ENCODE peak calls at places on chromosomes 12 and 14, in six cellular contexts. T is A549, A is tibial nerve, S is suprapubic skin, M is ovary, Z is stomach. C is an unnamed sample.
A peak's percentile ranks its signal among the peaks of the same experiment; 100 is the strongest.

GRCh38 chr14:53851394-53852056 is 105.1 kb downstream of the BMP4 start:
- DNase-seq in M (no peak), Z (no peak), T (no peak), A (no peak), S (no peak), C (no peak)

GRCh38 chr12:50786498-50787231 is 22.8 kb downstream of the ATF1 start:
- DNase-seq in Z (no peak), A (no peak), T (peak; percentile 99), S (no peak), M (no peak), C (no peak)

GRCh38 chr14:105208738-105209075 is 27.6 kb upstream of the NUDT14 start:
- DNase-seq in T (no peak), S (no peak), Z (no peak), M (no peak), A (no peak), C (no peak)

GRCh38 chr14:52792097-52792415 is 649 bp upstream of the GNPNAT1 start:
- DNase-seq in S (no peak), Z (no peak), M (no peak), A (no peak), T (no peak), C (no peak)

GRCh38 chr12:19012965-19013364 is 116.6 kb upstream of the PLEKHA5 start:
- DNase-seq in A (no peak), S (no peak), T (no peak), M (no peak), Z (no peak), C (no peak)

GRCh38 chr14:95575820-95576473 is 41.1 kb downstream of the GLRX5 start:
- DNase-seq in S (no peak), Z (no peak), A (no peak), M (no peak), T (no peak), C (no peak)

GRCh38 chr12:84070311-84070710 is 842.3 kb downstream of the SLC6A15 start:
- DNase-seq in T (no peak), S (peak; percentile 57), A (no peak), M (no peak), Z (no peak), C (peak; percentile 9)

GRCh38 chr12:51806896-51807295 is 41.6 kb downstream of the FIGNL2 start:
- DNase-seq in S (no peak), A (no peak), Z (no peak), M (no peak), T (no peak), C (no peak)

GRCh38 chr12:107119091-107119490 is 25.7 kb upstream of the CRY1 start:
- DNase-seq in Z (no peak), T (no peak), S (no peak), M (no peak), A (no peak), C (no peak)

GRCh38 chr12:68121143-68121542 is 38.4 kb downstream of the IFNG start:
- DNase-seq in Z (no peak), T (no peak), A (no peak), M (no peak), S (no peak), C (no peak)

GRCh38 chr12:118102609-118103008 is 1.2 kb downstream of the VSIG10 start:
- DNase-seq in M (no peak), Z (no peak), T (no peak), S (no peak), A (no peak), C (no peak)

GRCh38 chr14:67746927-67747326 is 45.2 kb downstream of the RDH12 start:
- DNase-seq in Z (no peak), M (no peak), S (no peak), A (no peak), T (no peak), C (no peak)

GRCh38 chr14:35277179-35277578 is 15.0 kb upstream of the PSMA6 start:
- DNase-seq in T (no peak), A (no peak), M (no peak), Z (no peak), S (no peak), C (no peak)

GRCh38 chr14:23114669-23115491 is 4.2 kb downstream of the CEBPE start:
- DNase-seq in Z (no peak), A (no peak), S (no peak), T (peak; percentile 80), M (no peak), C (no peak)

GRCh38 chr12:113932411-113933196 is 33.5 kb downstream of the RBM19 start:
- DNase-seq in T (no peak), Z (no peak), M (peak; percentile 68), S (no peak), A (peak; percentile 8), C (no peak)

GRCh38 chr12:49548822-49549648 is 10.2 kb downstream of the KCNH3 start:
- DNase-seq in A (no peak), T (no peak), Z (peak; percentile 39), S (no peak), M (no peak), C (peak; percentile 17)

GRCh38 chr14:68623307-68623706 is 169.6 kb downstream of the ZFP36L1 start:
- DNase-seq in A (no peak), T (no peak), S (no peak), M (no peak), Z (no peak), C (no peak)

GRCh38 chr12:132642846-132643835 is 24.6 kb downstream of the P2RX2 start:
- DNase-seq in S (no peak), T (no peak), Z (no peak), M (no peak), A (no peak), C (no peak)

GRCh38 chr14:50607181-50607580 is 47.2 kb downstream of the ATL1 start:
- DNase-seq in S (no peak), T (no peak), M (no peak), Z (no peak), A (no peak), C (no peak)

GRCh38 chr12:10365716-10366433 is 24.0 kb downstream of the KLRK1 start:
- DNase-seq in Z (no peak), S (no peak), A (no peak), M (no peak), T (no peak), C (no peak)

GRCh38 chr12:27460471-27460978 is 14.0 kb downstream of the SMCO2 start:
- DNase-seq in Z (no peak), T (peak; percentile 39), M (no peak), S (no peak), A (no peak), C (peak; percentile 19)

GRCh38 chr14:76484355-76484754 is 108.4 kb downstream of the ESRRB start:
- DNase-seq in A (no peak), M (no peak), Z (no peak), T (no peak), S (no peak), C (no peak)

GRCh38 chr12:113479578-113480335 is 8.1 kb upstream of the LHX5 start:
- DNase-seq in S (no peak), T (no peak), M (peak; percentile 62), Z (no peak), A (peak; percentile 28), C (no peak)

GRCh38 chr12:70849265-70849960 is 71.1 kb downstream of the PTPRR start:
- DNase-seq in S (no peak), A (no peak), Z (no peak), M (no peak), T (peak; percentile 9), C (no peak)

GRCh38 chr12:2824541-2824940 is 10.3 kb downstream of the NRIP2 start:
- DNase-seq in T (no peak), M (no peak), S (no peak), Z (no peak), A (no peak), C (no peak)

GRCh38 chr12:1457901-1458300 is 136.5 kb downstream of the FBXL14 start:
- DNase-seq in T (no peak), S (no peak), A (no peak), Z (no peak), M (no peak), C (no peak)

GRCh38 chr14:100857196-100857922 is 31.4 kb downstream of the MEG3 start:
- DNase-seq in M (no peak), S (no peak), A (no peak), Z (no peak), T (no peak), C (no peak)

GRCh38 chr12:117013726-117014125 is 85.5 kb downstream of the TESC start:
- DNase-seq in Z (no peak), T (no peak), A (no peak), M (no peak), S (no peak), C (no peak)

GRCh38 chr12:91126516-91126915 is 15.2 kb upstream of the LUM start:
- DNase-seq in M (no peak), Z (no peak), T (no peak), A (no peak), S (no peak), C (no peak)

GRCh38 chr12:64625243-64626077 is 15.2 kb downstream of the RASSF3 start:
- DNase-seq in T (peak; percentile 92), S (peak; percentile 68), Z (peak; percentile 47), A (peak; percentile 23), M (no peak), C (peak; percentile 54)
- TF ChIP-seq EP300 in T (peak; percentile 60), S (no peak), Z (no peak), A (peak; percentile 41), M (no peak), C (peak; percentile 9)

GRCh38 chr14:99188721-99189120 is 83.3 kb downstream of the BCL11B start:
- DNase-seq in M (no peak), S (peak; percentile 50), A (no peak), T (no peak), Z (no peak), C (no peak)
- TF ChIP-seq CTCF in M (no peak), S (no peak), A (no peak), T (no peak), Z (no peak), C (no peak)

DNA sequence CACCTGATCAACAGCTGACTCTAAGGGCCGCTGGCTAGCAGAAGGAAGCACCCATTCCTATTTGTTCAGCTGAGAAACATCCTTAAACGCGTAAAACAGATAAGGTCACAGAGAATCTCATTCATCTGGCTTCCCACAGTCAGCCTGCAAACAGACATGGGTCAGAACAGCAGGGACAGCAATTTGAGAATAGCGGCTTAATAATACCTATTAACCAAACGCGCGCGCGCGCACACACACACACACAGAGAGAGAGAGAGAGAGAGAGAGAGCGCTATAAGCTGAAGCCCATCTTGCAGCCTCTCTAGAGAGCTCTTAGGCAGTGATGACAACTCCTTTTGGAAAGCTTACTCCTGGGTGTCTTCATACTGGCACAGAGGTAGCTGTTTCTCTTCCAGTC is 26.4 kb downstream of the TMEM132D start:
- DNase-seq in S (no peak), A (no peak), M (no peak), Z (no peak), T (no peak), C (no peak)
- TF ChIP-seq EP300 in S (no peak), A (no peak), M (no peak), Z (no peak), T (no peak), C (no peak)

GRCh38 chr12:124676725-124677462 is 109.5 kb upstream of the NCOR2 start:
- DNase-seq in M (no peak), Z (no peak), S (no peak), A (no peak), T (no peak), C (no peak)
- TF ChIP-seq CTCF in M (no peak), Z (no peak), S (no peak), A (no peak), T (no peak), C (no peak)

DNA sequence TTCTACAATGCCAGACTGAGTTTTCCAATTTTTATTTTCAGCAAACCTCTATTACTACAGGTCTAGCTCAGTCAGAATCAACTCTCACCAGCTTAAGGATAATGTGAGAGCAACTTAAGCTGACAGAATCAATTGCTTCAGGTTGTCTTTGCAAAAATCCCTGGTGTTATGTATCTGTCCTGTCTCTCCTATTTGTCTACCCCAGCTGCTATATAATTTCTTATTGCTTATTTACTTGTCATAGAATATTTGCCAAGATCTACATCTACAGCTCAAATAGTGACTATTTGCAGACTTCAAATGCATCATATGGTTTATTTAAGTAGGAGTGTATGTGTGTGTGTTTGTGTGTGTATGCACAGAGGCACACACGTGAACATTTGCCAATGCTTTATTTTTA is 54.1 kb downstream of the FOXG1 start:
- DNase-seq in Z (no peak), T (no peak), S (no peak), M (no peak), A (no peak), C (no peak)
- TF ChIP-seq EP300 in Z (no peak), T (no peak), S (no peak), M (no peak), A (no peak), C (no peak)

C was measured in transverse colon.